ENCODE peak calls at places on chromosomes 7 and 10, in ten cellular contexts. H, Y, L, O, K, X, W, R, G and S are unnamed samples.
A peak's percentile ranks its signal among the peaks of the same experiment; 100 is the strongest.

GRCh38 chr10:70778267-70778924 is 6.8 kb downstream of the TBATA start:
- DNase-seq in H (no peak), Y (no peak), L (no peak), O (no peak), K (no peak), X (no peak), W (no peak), R (no peak), G (no peak), S (no peak)

GRCh38 chr7:151339651-151340377 is 1.8 kb upstream of the NUB1 start:
- DNase-seq in H (no peak), Y (no peak), L (no peak), O (no peak), K (no peak), X (no peak), W (no peak), R (no peak), G (no peak), S (no peak)

GRCh38 chr7:23261843-23262452 is 15.4 kb downstream of the GPNMB start:
- DNase-seq in H (peak; percentile 51), Y (peak; percentile 67), L (peak; percentile 39), O (peak; percentile 81), K (no peak), X (peak; percentile 32), W (no peak), R (peak; percentile 52), G (peak; percentile 33), S (peak; percentile 32)

GRCh38 chr7:29239638-29240037 is 45.1 kb downstream of the CHN2 start:
- DNase-seq in H (no peak), Y (no peak), L (no peak), O (no peak), K (no peak), X (no peak), W (no peak), R (no peak), G (no peak), S (no peak)

GRCh38 chr7:42263971-42264370 is 27.0 kb upstream of the GLI3 start:
- DNase-seq in H (peak; percentile 24), Y (no peak), L (no peak), O (no peak), K (no peak), X (no peak), W (peak; percentile 64), R (no peak), G (no peak), S (peak; percentile 19)

GRCh38 chr7:14891289-14891688 is 11.3 kb downstream of the DGKB start:
- DNase-seq in H (no peak), Y (no peak), L (no peak), O (no peak), K (no peak), X (no peak), W (no peak), R (no peak), G (no peak), S (no peak)

GRCh38 chr7:128891942-128892269 is 18.6 kb downstream of the KCP start:
- DNase-seq in H (no peak), Y (no peak), L (no peak), O (no peak), K (no peak), X (no peak), W (no peak), R (no peak), G (no peak), S (no peak)

GRCh38 chr7:130831817-130832481 is 97.9 kb upstream of the KLF14 start:
- DNase-seq in H (no peak), Y (peak; percentile 67), L (no peak), O (peak; percentile 69), K (no peak), X (no peak), W (no peak), R (no peak), G (no peak), S (no peak)

GRCh38 chr7:1941464-1942025 is 271.5 kb downstream of the ELFN1 start:
- DNase-seq in H (peak; percentile 6), Y (no peak), L (no peak), O (no peak), K (no peak), X (no peak), W (no peak), R (no peak), G (no peak), S (peak; percentile 18)

GRCh38 chr7:155291045-155291530 is 6.6 kb upstream of the INSIG1 start:
- DNase-seq in H (peak; percentile 59), Y (peak; percentile 66), L (no peak), O (peak; percentile 75), K (no peak), X (peak; percentile 40), W (no peak), R (no peak), G (no peak), S (no peak)

GRCh38 chr7:97218767-97219166 is 101.3 kb downstream of the SDHAF3 start:
- DNase-seq in H (no peak), Y (no peak), L (no peak), O (no peak), K (no peak), X (no peak), W (no peak), R (no peak), G (no peak), S (no peak)

GRCh38 chr10:11546581-11546980 is 64.9 kb downstream of the USP6NL start:
- DNase-seq in H (no peak), Y (peak; percentile 34), L (no peak), O (no peak), K (no peak), X (peak; percentile 56), W (no peak), R (no peak), G (no peak), S (no peak)

GRCh38 chr7:6175642-6176041 is 96.8 kb downstream of the CYTH3 start:
- DNase-seq in H (no peak), Y (peak; percentile 57), L (no peak), O (no peak), K (no peak), X (peak; percentile 41), W (no peak), R (no peak), G (peak; percentile 32), S (no peak)

GRCh38 chr7:134732739-134733138 is 46.7 kb upstream of the CALD1 start:
- DNase-seq in H (peak; percentile 24), Y (no peak), L (no peak), O (no peak), K (no peak), X (no peak), W (no peak), R (no peak), G (no peak), S (no peak)

GRCh38 chr10:514137-514671 is 175.3 kb downstream of the DIP2C start:
- DNase-seq in H (no peak), Y (no peak), L (peak; percentile 86), O (no peak), K (peak; percentile 44), X (no peak), W (no peak), R (no peak), G (no peak), S (no peak)

GRCh38 chr7:140049339-140050024 is 13.3 kb downstream of the PARP12 start:
- DNase-seq in H (no peak), Y (no peak), L (no peak), O (peak; percentile 58), K (no peak), X (peak; percentile 20), W (no peak), R (no peak), G (no peak), S (no peak)

GRCh38 chr10:966466-967235 is 21.6 kb upstream of the GTPBP4 start:
- DNase-seq in H (no peak), Y (no peak), L (no peak), O (no peak), K (no peak), X (no peak), W (no peak), R (no peak), G (no peak), S (no peak)

GRCh38 chr10:103916254-103916653 is 1.7 kb downstream of the STN1 start:
- DNase-seq in H (no peak), Y (peak; percentile 10), L (no peak), O (no peak), K (no peak), X (no peak), W (no peak), R (no peak), G (no peak), S (no peak)
- H3K4me3 ChIP-seq in H (peak overlapping the region; percentile 79), Y (no peak overlapping the region), L (no peak overlapping the region), O (no peak overlapping the region), K (no peak overlapping the region), X (peak overlapping the region; percentile 85), W (peak overlapping the region; percentile 60), R (peak overlapping the region; percentile 85), G (peak overlapping the region; percentile 19), S (peak overlapping the region; percentile 82)

GRCh38 chr7:35657125-35657524 is 37.8 kb downstream of the HERPUD2 start:
- DNase-seq in H (no peak), Y (no peak), L (no peak), O (no peak), K (no peak), X (no peak), W (no peak), R (no peak), G (no peak), S (no peak)

GRCh38 chr7:35658602-35659201 is 36.2 kb downstream of the HERPUD2 start:
- DNase-seq in H (no peak), Y (no peak), L (no peak), O (no peak), K (no peak), X (no peak), W (no peak), R (no peak), G (no peak), S (no peak)
- H3K27ac ChIP-seq in H (no peak overlapping the region), Y (no peak overlapping the region), L (peak overlapping the region; percentile 3), O (no peak overlapping the region), K (no peak overlapping the region), X (no peak overlapping the region), W (no peak overlapping the region), R (no peak overlapping the region), G (no peak overlapping the region), S (no peak overlapping the region)

DNA sequence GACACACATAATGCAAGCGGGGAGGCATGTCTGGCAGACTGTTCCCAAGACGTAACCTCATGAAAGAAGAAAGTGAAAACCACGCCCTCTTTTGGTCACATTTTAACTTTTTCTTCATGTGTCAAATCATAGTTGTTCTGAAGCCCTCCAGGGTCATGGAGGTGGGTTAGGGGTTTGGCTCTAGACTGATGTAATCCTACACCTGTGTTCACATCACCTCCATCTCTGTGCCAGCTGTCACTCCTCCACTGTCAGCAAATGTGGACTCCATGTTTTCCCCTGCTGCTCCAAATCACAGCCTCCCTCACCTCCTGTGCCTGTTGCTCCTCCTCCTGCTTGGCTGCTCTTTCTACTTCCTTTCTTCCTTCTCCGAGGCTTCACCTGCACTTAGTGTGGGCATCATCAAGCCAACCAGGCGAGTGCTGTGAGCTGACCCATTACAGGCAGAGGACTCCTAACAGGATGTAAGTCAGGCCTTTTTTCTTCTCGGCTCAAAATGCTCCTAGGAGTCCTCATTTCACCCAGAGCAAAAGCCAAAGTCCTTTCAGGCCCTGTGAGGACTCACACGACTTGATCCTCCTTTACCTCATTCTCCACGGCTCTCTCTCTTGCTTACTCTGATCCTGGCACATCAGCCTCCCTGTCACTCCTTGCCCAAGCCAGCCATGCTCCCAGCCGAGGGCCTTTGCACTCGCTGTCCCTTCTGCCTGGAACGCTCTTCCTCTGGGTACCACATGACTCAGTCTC is 66.4 kb upstream of the IFRD1 start:
- DNase-seq in H (no peak), Y (no peak), L (no peak), O (no peak), K (no peak), X (no peak), W (no peak), R (no peak), G (no peak), S (no peak)
- TF ChIP-seq CTCF in H (no peak), Y (no peak), L (peak; percentile 9), O (no peak), K (no peak), X (no peak), W (no peak), R (no peak), G (no peak), S (peak; percentile 18)

GRCh38 chr7:87476179-87476557 is 688 bp upstream of the ABCB4 start:
- DNase-seq in H (no peak), Y (no peak), L (no peak), O (no peak), K (no peak), X (no peak), W (no peak), R (no peak), G (no peak), S (no peak)
- H3K4me3 ChIP-seq in H (peak overlapping the region; percentile 73), Y (no peak overlapping the region), L (no peak overlapping the region), O (no peak overlapping the region), K (no peak overlapping the region), X (peak overlapping the region; percentile 45), W (peak overlapping the region; percentile 65), R (no peak overlapping the region), G (peak overlapping the region; percentile 59), S (peak overlapping the region; percentile 43)